ENCODE peak calls at places on chromosomes 3 and 15, in four cellular contexts. One of them, this sample, is unnamed.

GRCh38 chr3:146125946-146126345 is 35.0 kb downstream of the PLOD2 start:
- DNase-seq in choroid plexus epithelial cell: peak; percentile 98
- DNase-seq in GM12864: no peak
- DNase-seq in GM13977: no peak
- DNase-seq in this sample: no peak

GRCh38 chr3:45487508-45487907 is 99.1 kb downstream of the LARS2 start:
- DNase-seq in choroid plexus epithelial cell: peak; percentile 16
- DNase-seq in GM12864: no peak
- DNase-seq in GM13977: no peak
- DNase-seq in this sample: no peak

GRCh38 chr3:28151608-28152228 is 89.7 kb upstream of the CMC1 start:
- DNase-seq in GM12864: no peak
- DNase-seq in GM13977: peak; percentile 15
- DNase-seq in choroid plexus epithelial cell: peak; percentile 20
- DNase-seq in this sample: no peak

GRCh38 chr3:124632566-124633140 is 97.6 kb upstream of the UMPS start:
- DNase-seq in GM13977: no peak
- DNase-seq in GM12864: no peak
- DNase-seq in choroid plexus epithelial cell: no peak
- DNase-seq in this sample: no peak

GRCh38 chr15:70539409-70539808 is 223.9 kb downstream of the UACA start:
- DNase-seq in choroid plexus epithelial cell: no peak
- DNase-seq in GM13977: no peak
- DNase-seq in GM12864: no peak
- DNase-seq in this sample: no peak

GRCh38 chr3:80000022-80000421 is 232.2 kb upstream of the ROBO1 start:
- DNase-seq in GM12864: no peak
- DNase-seq in GM13977: no peak
- DNase-seq in choroid plexus epithelial cell: no peak
- DNase-seq in this sample: no peak

GRCh38 chr3:53342353-53342752 is 5.0 kb downstream of the DCP1A start:
- DNase-seq in GM13977: no peak
- DNase-seq in GM12864: no peak
- DNase-seq in choroid plexus epithelial cell: peak; percentile 57
- DNase-seq in this sample: no peak

GRCh38 chr3:12423918-12424634 is 60.2 kb upstream of the TSEN2 start:
- DNase-seq in choroid plexus epithelial cell: peak; percentile 34
- DNase-seq in GM13977: no peak
- DNase-seq in GM12864: no peak
- DNase-seq in this sample: no peak

GRCh38 chr15:90869601-90870353 is 1.4 kb downstream of the FURIN start:
- DNase-seq in GM12864: no peak
- DNase-seq in GM13977: no peak
- DNase-seq in choroid plexus epithelial cell: peak; percentile 81
- DNase-seq in this sample: no peak

GRCh38 chr3:128439226-128439625 is 27.5 kb downstream of the DNAJB8 start:
- DNase-seq in GM13977: no peak
- DNase-seq in GM12864: no peak
- DNase-seq in choroid plexus epithelial cell: no peak
- DNase-seq in this sample: no peak

GRCh38 chr15:78695849-78696248 is 54.8 kb upstream of the CHRNB4 start:
- DNase-seq in choroid plexus epithelial cell: no peak
- DNase-seq in GM12864: no peak
- DNase-seq in GM13977: no peak
- DNase-seq in this sample: no peak

GRCh38 chr3:172148269-172148668 is 108.9 kb downstream of the FNDC3B start:
- DNase-seq in choroid plexus epithelial cell: peak; percentile 47
- DNase-seq in GM12864: no peak
- DNase-seq in GM13977: no peak
- DNase-seq in this sample: no peak

GRCh38 chr3:4695846-4696245 is 202.7 kb downstream of the ITPR1 start:
- DNase-seq in GM13977: no peak
- DNase-seq in GM12864: no peak
- DNase-seq in choroid plexus epithelial cell: no peak
- DNase-seq in this sample: no peak

GRCh38 chr3:11591401-11592266 is 52.1 kb downstream of the VGLL4 start:
- DNase-seq in GM12864: no peak
- DNase-seq in GM13977: no peak
- DNase-seq in choroid plexus epithelial cell: peak; percentile 83
- DNase-seq in this sample: no peak

GRCh38 chr3:9231488-9231887 is 18.0 kb downstream of the SRGAP3 start:
- DNase-seq in GM13977: no peak
- DNase-seq in choroid plexus epithelial cell: no peak
- DNase-seq in GM12864: no peak
- DNase-seq in this sample: no peak

GRCh38 chr15:98914626-98915025 is 93.0 kb downstream of the PGPEP1L start:
- DNase-seq in GM12864: no peak
- DNase-seq in choroid plexus epithelial cell: peak; percentile 66
- DNase-seq in GM13977: no peak
- DNase-seq in this sample: no peak

GRCh38 chr3:152729906-152730305 is 105.0 kb upstream of the P2RY1 start:
- DNase-seq in choroid plexus epithelial cell: no peak
- DNase-seq in GM12864: no peak
- DNase-seq in GM13977: no peak
- DNase-seq in this sample: peak; percentile 16

GRCh38 chr3:188421836-188422540 is 268.0 kb downstream of the LPP start:
- DNase-seq in choroid plexus epithelial cell: peak; percentile 58
- DNase-seq in GM13977: peak; percentile 33
- DNase-seq in GM12864: peak; percentile 61
- DNase-seq in this sample: peak; percentile 25

GRCh38 chr3:152105446-152105845 is 163.3 kb upstream of the MBNL1 start:
- DNase-seq in GM13977: no peak
- DNase-seq in choroid plexus epithelial cell: no peak
- DNase-seq in GM12864: no peak
- DNase-seq in this sample: no peak

GRCh38 chr3:100384735-100385134 is 16.2 kb downstream of the TOMM70 start:
- DNase-seq in GM13977: no peak
- DNase-seq in choroid plexus epithelial cell: peak; percentile 45
- DNase-seq in GM12864: no peak
- DNase-seq in this sample: no peak

GRCh38 chr3:134326760-134327593 is 47.3 kb downstream of the AMOTL2 start:
- DNase-seq in choroid plexus epithelial cell: peak; percentile 98
- DNase-seq in GM12864: no peak
- DNase-seq in GM13977: no peak
- DNase-seq in this sample: no peak

GRCh38 chr3:190526787-190527767 is 13.2 kb downstream of the IL1RAP start:
- DNase-seq in GM12864: no peak
- DNase-seq in choroid plexus epithelial cell: peak; percentile 75
- DNase-seq in GM13977: no peak
- DNase-seq in this sample: no peak

GRCh38 chr3:16723994-16724393 is 118.8 kb upstream of the DAZL start:
- DNase-seq in choroid plexus epithelial cell: peak; percentile 70
- DNase-seq in GM13977: no peak
- DNase-seq in GM12864: no peak
- DNase-seq in this sample: no peak

GRCh38 chr3:36944641-36945270 is at the start of gene TRANK1:
- DNase-seq in choroid plexus epithelial cell: peak; percentile 63
- DNase-seq in GM13977: peak; percentile 80
- DNase-seq in GM12864: peak; percentile 49
- DNase-seq in this sample: peak; percentile 80

GRCh38 chr3:100107227-100107626 is 7.1 kb downstream of the FILIP1L start:
- DNase-seq in GM13977: no peak
- DNase-seq in GM12864: no peak
- DNase-seq in choroid plexus epithelial cell: no peak
- DNase-seq in this sample: no peak

GRCh38 chr3:45741247-45741646 is 52.1 kb downstream of the SACM1L start:
- DNase-seq in GM13977: no peak
- DNase-seq in choroid plexus epithelial cell: no peak
- DNase-seq in GM12864: no peak
- DNase-seq in this sample: no peak

GRCh38 chr3:196569003-196569516 is 600 bp downstream of the FBXO45 start:
- DNase-seq in GM12864: peak; percentile 22
- DNase-seq in choroid plexus epithelial cell: peak; percentile 35
- DNase-seq in GM13977: peak; percentile 51
- DNase-seq in this sample: peak; percentile 58

GRCh38 chr15:101429646-101430045 is 59.9 kb downstream of the PCSK6 start:
- DNase-seq in GM12864: no peak
- DNase-seq in GM13977: no peak
- DNase-seq in choroid plexus epithelial cell: no peak
- DNase-seq in this sample: no peak

GRCh38 chr3:10006762-10007090 is 19.5 kb upstream of the FANCD2 start:
- DNase-seq in choroid plexus epithelial cell: no peak
- DNase-seq in GM13977: no peak
- DNase-seq in GM12864: no peak
- DNase-seq in this sample: no peak

GRCh38 chr15:69129026-69129385 is 31.4 kb upstream of the GLCE start:
- DNase-seq in GM13977: no peak
- DNase-seq in choroid plexus epithelial cell: no peak
- DNase-seq in GM12864: no peak
- DNase-seq in this sample: no peak

GRCh38 chr3:105639131-105639530 is 229.7 kb downstream of the CBLB start:
- DNase-seq in GM13977: no peak
- DNase-seq in GM12864: no peak
- DNase-seq in choroid plexus epithelial cell: no peak
- DNase-seq in this sample: no peak

GRCh38 chr3:61221759-61222362 is 29.4 kb downstream of the FHIT start:
- DNase-seq in choroid plexus epithelial cell: no peak
- DNase-seq in GM12864: no peak
- DNase-seq in GM13977: no peak
- DNase-seq in this sample: no peak

GRCh38 chr3:131756405-131756804 is 253.6 kb upstream of the MRPL3 start:
- DNase-seq in GM12864: no peak
- DNase-seq in GM13977: no peak
- DNase-seq in choroid plexus epithelial cell: no peak
- DNase-seq in this sample: no peak
- TF ChIP-seq CTCF in GM12864: no peak
- TF ChIP-seq CTCF in GM13977: no peak
- TF ChIP-seq CTCF in choroid plexus epithelial cell: no peak
- TF ChIP-seq CTCF in this sample: no peak

GRCh38 chr15:39313881-39314280 is 267.0 kb upstream of the THBS1 start:
- DNase-seq in GM13977: no peak
- DNase-seq in GM12864: no peak
- DNase-seq in choroid plexus epithelial cell: no peak
- DNase-seq in this sample: no peak

GRCh38 chr15:39313467-39313866 is 267.4 kb upstream of the THBS1 start:
- DNase-seq in GM13977: no peak
- DNase-seq in choroid plexus epithelial cell: no peak
- DNase-seq in GM12864: no peak
- DNase-seq in this sample: no peak

GRCh38 chr15:39315200-39315599 is 265.7 kb upstream of the THBS1 start:
- DNase-seq in choroid plexus epithelial cell: no peak
- DNase-seq in GM12864: no peak
- DNase-seq in GM13977: no peak
- DNase-seq in this sample: no peak

GRCh38 chr15:39310633-39311032 is 270.2 kb upstream of the THBS1 start:
- DNase-seq in GM13977: no peak
- DNase-seq in choroid plexus epithelial cell: no peak
- DNase-seq in GM12864: no peak
- DNase-seq in this sample: no peak

DNA sequence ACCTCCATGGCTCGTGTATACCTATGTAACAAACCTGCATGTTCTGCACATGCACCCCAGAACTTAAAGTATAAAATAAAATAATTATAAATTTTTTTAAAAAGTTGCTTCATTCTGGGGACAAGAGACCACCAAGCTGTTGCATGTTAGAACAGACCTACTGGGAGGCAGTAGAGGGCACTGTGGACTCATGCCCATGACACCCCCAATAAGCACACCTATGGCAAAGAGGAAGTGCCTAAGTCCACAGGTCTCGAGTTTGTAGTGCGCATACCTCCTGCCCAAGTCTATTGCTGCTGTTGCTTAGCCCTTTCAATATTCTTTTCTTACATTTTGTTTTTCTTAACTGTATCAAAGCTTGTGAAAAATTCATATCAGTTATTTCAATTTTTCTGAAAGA is 267.9 kb upstream of the THBS1 start:
- DNase-seq in GM13977: peak; percentile 10
- DNase-seq in choroid plexus epithelial cell: no peak
- DNase-seq in GM12864: peak; percentile 34
- DNase-seq in this sample: peak; percentile 11
- TF ChIP-seq CTCF in GM13977: peak; percentile 39
- TF ChIP-seq CTCF in choroid plexus epithelial cell: peak; percentile 21
- TF ChIP-seq CTCF in GM12864: peak; percentile 48
- TF ChIP-seq CTCF in this sample: peak; percentile 8

GRCh38 chr3:149342413-149343340 is 9.2 kb upstream of the TM4SF18 start:
- DNase-seq in choroid plexus epithelial cell: peak; percentile 85
- DNase-seq in GM12864: no peak
- DNase-seq in GM13977: no peak
- DNase-seq in this sample: no peak

GRCh38 chr3:149340310-149340933 is 7.0 kb upstream of the TM4SF18 start:
- DNase-seq in GM12864: no peak
- DNase-seq in choroid plexus epithelial cell: peak; percentile 23
- DNase-seq in GM13977: no peak
- DNase-seq in this sample: no peak

GRCh38 chr3:149339931-149340309 is 6.5 kb upstream of the TM4SF18 start:
- DNase-seq in GM12864: no peak
- DNase-seq in choroid plexus epithelial cell: peak; percentile 96
- DNase-seq in GM13977: no peak
- DNase-seq in this sample: no peak

DNA sequence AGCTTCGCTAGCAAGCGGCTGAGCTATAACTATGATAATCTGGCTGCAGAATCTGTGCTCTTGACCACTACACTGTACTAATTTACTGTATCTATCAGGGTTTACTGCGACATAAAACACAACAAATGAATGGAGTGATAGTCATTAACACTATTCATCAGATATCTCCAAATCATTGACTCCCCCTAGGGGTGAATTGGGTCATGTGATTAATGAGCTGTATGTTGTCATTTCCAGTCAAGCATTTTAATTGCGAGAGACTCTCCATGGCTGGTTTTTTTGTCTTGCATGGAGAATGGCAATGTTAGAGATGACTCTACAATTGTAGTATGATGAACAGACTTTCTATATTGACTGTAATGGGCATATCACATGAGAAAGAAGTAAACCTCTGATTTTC is 10.5 kb upstream of the TM4SF18 start:
- DNase-seq in GM13977: no peak
- DNase-seq in GM12864: no peak
- DNase-seq in choroid plexus epithelial cell: no peak
- DNase-seq in this sample: no peak
- TF ChIP-seq CTCF in GM13977: no peak
- TF ChIP-seq CTCF in GM12864: no peak
- TF ChIP-seq CTCF in choroid plexus epithelial cell: no peak
- TF ChIP-seq CTCF in this sample: no peak

GRCh38 chr3:123298903-123299302 is 97.2 kb downstream of the SEC22A start:
- DNase-seq in GM12864: no peak
- DNase-seq in GM13977: no peak
- DNase-seq in choroid plexus epithelial cell: no peak
- DNase-seq in this sample: no peak

GRCh38 chr3:123296836-123297626 is 95.3 kb downstream of the SEC22A start:
- DNase-seq in choroid plexus epithelial cell: no peak
- DNase-seq in GM13977: no peak
- DNase-seq in GM12864: no peak
- DNase-seq in this sample: no peak

GRCh38 chr3:123295901-123296250 is 94.1 kb downstream of the SEC22A start:
- DNase-seq in GM12864: no peak
- DNase-seq in GM13977: no peak
- DNase-seq in choroid plexus epithelial cell: no peak
- DNase-seq in this sample: no peak

GRCh38 chr3:123296261-123296660 is 94.5 kb downstream of the SEC22A start:
- DNase-seq in choroid plexus epithelial cell: no peak
- DNase-seq in GM12864: no peak
- DNase-seq in GM13977: no peak
- DNase-seq in this sample: no peak

GRCh38 chr3:123297627-123297899 is 95.8 kb downstream of the SEC22A start:
- DNase-seq in choroid plexus epithelial cell: no peak
- DNase-seq in GM13977: no peak
- DNase-seq in GM12864: no peak
- DNase-seq in this sample: no peak
- TF ChIP-seq CTCF in choroid plexus epithelial cell: no peak
- TF ChIP-seq CTCF in GM13977: no peak
- TF ChIP-seq CTCF in GM12864: no peak
- TF ChIP-seq CTCF in this sample: no peak